ENCODE peak calls at places on chromosomes 7 and 10, in eight cellular contexts. R is upper lobe of left lung, G is stomach, C is heart left ventricle, E is adrenal gland, W is A549, I is H1, B is gastrocnemius medialis. D is an unnamed sample.

GRCh38 chr10:61903991-61904350 is 2.5 kb downstream of the ARID5B start:
- DNase-seq in E (no peak), W (no peak), I (no peak), G (no peak), R (no peak), B (no peak), C (no peak), D (no peak)

GRCh38 chr7:2930310-2931033 is 86.4 kb upstream of the GNA12 start:
- DNase-seq in W (no peak), C (no peak), E (no peak), R (no peak), B (no peak), I (no peak), G (no peak), D (no peak)

GRCh38 chr7:48173983-48174382 is 2.7 kb downstream of the ABCA13 start:
- DNase-seq in I (no peak), R (no peak), G (no peak), W (no peak), C (no peak), E (no peak), B (no peak), D (no peak)

GRCh38 chr7:38506004-38506403 is 125.2 kb downstream of the AMPH start:
- DNase-seq in C (no peak), R (no peak), G (no peak), I (no peak), E (no peak), B (no peak), W (no peak), D (no peak)

GRCh38 chr10:93068411-93069244 is 5.1 kb upstream of the CYP26A1 start:
- DNase-seq in B (no peak), E (no peak), W (no peak), I (peak; percentile 82), G (no peak), C (no peak), R (peak; percentile 83), D (peak; percentile 86)

GRCh38 chr7:54831644-54832095 is 72.7 kb upstream of the SEC61G start:
- DNase-seq in C (no peak), W (no peak), G (no peak), R (no peak), I (no peak), B (no peak), E (no peak), D (no peak)

GRCh38 chr7:138338361-138338760 is 121.7 kb upstream of the TRIM24 start:
- DNase-seq in W (no peak), R (no peak), E (peak; percentile 85), G (peak; percentile 77), I (no peak), C (peak; percentile 74), B (peak; percentile 16), D (no peak)

GRCh38 chr7:72493850-72494661 is 81.9 kb upstream of the CALN1 start:
- DNase-seq in I (peak; percentile 90), G (peak; percentile 81), C (peak; percentile 37), E (peak; percentile 70), B (no peak), W (peak; percentile 40), R (peak; percentile 51), D (peak; percentile 91)

GRCh38 chr7:141325275-141325674 is 225.9 kb upstream of the AGK start:
- DNase-seq in G (no peak), I (no peak), C (no peak), E (no peak), B (no peak), W (no peak), R (no peak), D (no peak)

GRCh38 chr10:95445223-95445836 is 115.8 kb downstream of the SORBS1 start:
- DNase-seq in I (no peak), B (peak; percentile 91), R (no peak), C (peak; percentile 90), W (peak; percentile 52), E (peak; percentile 91), G (peak; percentile 74), D (no peak)

GRCh38 chr7:109641445-109641844 is 1071.8 kb downstream of the DNAJB9 start:
- DNase-seq in W (no peak), I (no peak), E (no peak), B (no peak), R (no peak), G (no peak), C (no peak), D (no peak)

GRCh38 chr10:131073469-131074060 is 238.0 kb downstream of the TCERG1L start:
- DNase-seq in R (peak; percentile 55), B (no peak), G (no peak), C (no peak), W (no peak), E (no peak), I (no peak), D (no peak)

GRCh38 chr10:20156511-20156910 is 340.3 kb downstream of the PLXDC2 start:
- DNase-seq in W (no peak), B (no peak), I (no peak), G (no peak), R (no peak), C (no peak), E (no peak), D (no peak)

GRCh38 chr10:100977436-100977835 is 8.1 kb downstream of the SEMA4G start:
- DNase-seq in E (no peak), I (no peak), B (no peak), R (no peak), C (no peak), W (no peak), G (no peak), D (no peak)

GRCh38 chr7:52747817-52748216 is 287.6 kb upstream of the POM121L12 start:
- DNase-seq in G (no peak), I (no peak), R (no peak), W (no peak), E (no peak), C (no peak), B (no peak), D (no peak)

GRCh38 chr10:4708123-4708759 is 117.8 kb upstream of the AKR1E2 start:
- DNase-seq in W (no peak), E (no peak), R (no peak), G (no peak), B (no peak), I (peak; percentile 83), C (no peak), D (no peak)

GRCh38 chr7:105209870-105210269 is 178.9 kb downstream of the SRPK2 start:
- DNase-seq in E (no peak), R (no peak), I (no peak), W (no peak), B (no peak), C (no peak), G (no peak), D (no peak)

DNA sequence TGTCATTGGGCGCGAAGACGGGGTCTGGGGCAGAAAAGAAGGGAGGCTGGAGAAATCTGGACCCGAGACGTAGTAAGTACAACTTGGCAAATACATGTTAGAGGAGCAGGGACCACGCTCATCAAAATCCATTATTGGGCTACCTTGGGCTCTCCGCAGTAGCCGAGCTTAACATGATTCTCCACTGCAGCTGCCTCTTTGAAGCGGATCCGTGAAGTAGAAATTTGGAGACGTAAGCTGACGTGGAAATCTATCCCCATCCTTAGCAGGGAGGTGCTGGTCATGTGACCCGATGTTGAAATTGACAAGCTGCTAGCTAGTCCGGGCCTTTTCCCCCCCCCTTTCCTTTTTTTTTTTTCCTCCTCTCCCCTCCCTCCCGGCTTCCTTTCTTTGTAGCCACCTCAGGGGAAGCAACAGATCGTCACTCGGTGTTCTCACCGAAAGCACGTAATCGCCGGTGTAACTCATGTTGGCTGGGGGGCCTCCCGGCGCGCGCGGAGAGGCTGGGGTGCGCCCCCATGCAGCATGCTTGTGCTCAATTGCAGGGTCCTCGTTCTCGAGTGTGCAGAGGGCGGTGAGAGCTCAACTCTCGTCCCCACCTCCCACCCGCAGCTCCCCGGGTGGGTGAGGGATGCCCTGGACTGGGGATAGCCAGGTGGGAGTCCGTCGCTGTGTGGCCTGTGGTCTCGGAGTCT is at the start of gene HOXA11:
- DNase-seq in E (peak; percentile 31), W (no peak), G (peak; percentile 22), C (no peak), B (peak; percentile 93), I (peak; percentile 60), R (peak; percentile 58), D (no peak)
- TF ChIP-seq POLR2A in E (no peak), W (no peak), G (no peak), C (no peak), B (peak; percentile 84), I (no peak), R (no peak), D (no peak)

DNA sequence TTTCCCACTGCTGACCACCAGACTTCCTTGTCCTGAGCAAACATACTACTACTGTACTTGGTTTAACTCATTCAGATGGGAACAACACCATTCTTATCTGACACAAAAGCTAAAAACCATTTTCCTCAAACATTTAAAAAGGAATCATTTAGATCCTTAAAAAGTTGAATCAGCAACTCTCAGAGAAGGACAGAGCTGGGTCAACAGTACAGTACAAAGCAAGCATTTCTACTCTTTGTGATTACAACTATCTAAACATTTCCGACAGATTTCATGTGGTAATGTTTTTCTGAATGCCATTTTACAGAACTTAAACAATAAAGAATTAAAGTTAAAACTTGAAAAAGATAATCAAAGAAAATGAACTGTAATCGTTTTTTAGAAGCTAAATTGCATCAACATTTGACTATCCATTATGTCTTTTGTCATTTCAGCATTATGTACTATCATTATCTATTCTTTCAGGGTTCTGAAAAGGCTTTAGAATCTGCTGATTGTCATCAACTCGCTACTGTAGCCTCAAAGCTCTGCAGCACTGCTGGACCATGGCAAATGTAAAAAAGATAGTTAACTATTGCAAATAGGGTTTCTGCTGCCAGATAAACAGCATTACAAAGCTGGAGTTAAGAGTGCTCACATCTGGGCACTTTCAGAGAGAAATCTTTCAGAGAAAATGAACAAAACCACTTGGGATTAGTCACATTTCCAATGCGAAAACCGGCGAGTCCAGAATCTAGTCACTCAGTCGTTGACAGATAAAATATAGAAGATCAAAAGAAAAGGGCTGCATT is 160.4 kb upstream of the LAMB4 start:
- DNase-seq in I (no peak), R (no peak), E (no peak), B (no peak), W (no peak), G (no peak), C (no peak), D (no peak)
- H3K4me3 ChIP-seq in I (no peak overlapping the region), R (no peak overlapping the region), E (no peak overlapping the region), B (no peak overlapping the region), W (peak overlapping the region; percentile 22), G (no peak overlapping the region), C (no peak overlapping the region), D (no peak overlapping the region)

DNA sequence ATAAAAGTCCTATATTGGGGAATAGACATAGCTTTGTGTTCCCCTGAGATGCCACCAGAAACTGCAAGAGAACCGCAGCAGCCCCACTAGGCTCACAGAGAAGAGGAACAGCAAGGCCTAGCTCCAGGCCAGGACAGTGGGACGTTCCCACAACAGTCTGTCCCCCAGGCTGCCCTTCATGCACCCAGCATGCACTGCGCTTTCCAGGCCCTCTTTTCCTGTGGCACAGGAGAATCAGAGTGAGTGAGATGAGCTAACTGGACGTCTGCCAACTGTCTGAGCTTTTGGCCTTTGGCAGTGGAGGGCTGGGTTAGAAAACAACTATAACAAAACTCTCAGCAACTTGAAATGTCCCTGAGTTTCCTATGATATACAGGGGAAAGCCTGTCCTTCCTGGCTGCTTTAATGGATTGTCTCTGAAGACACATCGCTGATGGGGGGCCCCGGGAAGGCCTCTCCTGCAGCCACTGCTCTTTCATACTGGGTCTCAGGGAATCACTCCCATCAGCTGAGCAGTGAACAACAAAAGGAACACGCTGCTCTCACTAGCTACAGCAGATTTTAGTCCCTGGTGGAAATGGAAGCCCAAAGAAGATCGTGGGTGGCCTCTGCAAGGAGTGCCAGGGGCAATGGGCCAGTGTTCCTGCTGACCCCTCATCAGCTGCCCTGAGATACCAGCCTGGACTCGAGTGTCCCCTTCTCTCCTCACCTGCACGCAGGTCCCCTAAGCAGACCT is 53.5 kb downstream of the PODXL start:
- DNase-seq in R (no peak), I (no peak), C (peak; percentile 80), G (no peak), B (peak; percentile 63), E (peak; percentile 83), W (no peak), D (no peak)
- TF ChIP-seq POLR2A in R (no peak), I (no peak), C (no peak), G (no peak), B (no peak), E (no peak), W (no peak), D (no peak)

GRCh38 chr7:1242601-1243289 is 10.1 kb downstream of the UNCX start:
- DNase-seq in B (no peak), W (no peak), I (no peak), C (no peak), R (peak; percentile 83), G (no peak), E (no peak), D (no peak)
- H3K4me3 ChIP-seq in B (no peak overlapping the region), W (no peak overlapping the region), I (no peak overlapping the region), C (no peak overlapping the region), R (no peak overlapping the region), G (no peak overlapping the region), E (no peak overlapping the region), D (no peak overlapping the region)